ENCODE peak calls at places on chromosomes 3 and 15, in five cellular contexts. One of them, this sample, is unnamed.

GRCh38 chr3:123695152-123695551 is 110.3 kb upstream of the HACD2 start:
- DNase-seq in hippocampal formation: no peak
- DNase-seq in heart left ventricle: no peak
- DNase-seq in HuH-7.5: peak; percentile 68
- DNase-seq in substantia nigra: no peak
- DNase-seq in this sample: no peak

GRCh38 chr3:172203522-172204258 is 164.3 kb downstream of the FNDC3B start:
- DNase-seq in substantia nigra: peak; percentile 13
- DNase-seq in hippocampal formation: peak; percentile 93
- DNase-seq in heart left ventricle: no peak
- DNase-seq in HuH-7.5: peak; percentile 63
- DNase-seq in this sample: no peak

GRCh38 chr3:192419312-192419711 is 308.0 kb downstream of the FGF12 start:
- DNase-seq in heart left ventricle: no peak
- DNase-seq in substantia nigra: no peak
- DNase-seq in HuH-7.5: no peak
- DNase-seq in hippocampal formation: no peak
- DNase-seq in this sample: no peak

GRCh38 chr3:47661121-47661752 is 82.6 kb upstream of the CSPG5 start:
- DNase-seq in hippocampal formation: no peak
- DNase-seq in substantia nigra: no peak
- DNase-seq in HuH-7.5: no peak
- DNase-seq in heart left ventricle: peak; percentile 33
- DNase-seq in this sample: no peak

GRCh38 chr3:108180214-108180613 is 42.0 kb downstream of the IFT57 start:
- DNase-seq in heart left ventricle: no peak
- DNase-seq in HuH-7.5: no peak
- DNase-seq in hippocampal formation: no peak
- DNase-seq in substantia nigra: no peak
- DNase-seq in this sample: no peak

GRCh38 chr15:63712828-63713520 is 115.8 kb downstream of the FBXL22 start:
- DNase-seq in hippocampal formation: no peak
- DNase-seq in heart left ventricle: no peak
- DNase-seq in substantia nigra: no peak
- DNase-seq in HuH-7.5: no peak
- DNase-seq in this sample: no peak

GRCh38 chr3:113662824-113663223 is 33.6 kb downstream of the USF3 start:
- DNase-seq in HuH-7.5: no peak
- DNase-seq in heart left ventricle: no peak
- DNase-seq in hippocampal formation: no peak
- DNase-seq in substantia nigra: no peak
- DNase-seq in this sample: no peak

GRCh38 chr3:185939721-185940120 is 1.9 kb upstream of the TRA2B start:
- DNase-seq in substantia nigra: no peak
- DNase-seq in hippocampal formation: no peak
- DNase-seq in heart left ventricle: no peak
- DNase-seq in HuH-7.5: no peak
- DNase-seq in this sample: no peak

GRCh38 chr15:42808921-42809320 is 72.0 kb upstream of the CDAN1 start:
- DNase-seq in heart left ventricle: no peak
- DNase-seq in substantia nigra: no peak
- DNase-seq in hippocampal formation: no peak
- DNase-seq in HuH-7.5: no peak
- DNase-seq in this sample: no peak

GRCh38 chr15:58475573-58476524 is 44.1 kb downstream of the LIPC start:
- DNase-seq in hippocampal formation: peak; percentile 42
- DNase-seq in HuH-7.5: no peak
- DNase-seq in substantia nigra: no peak
- DNase-seq in heart left ventricle: peak; percentile 40
- DNase-seq in this sample: no peak

GRCh38 chr3:188294823-188295487 is 141.0 kb downstream of the LPP start:
- DNase-seq in HuH-7.5: no peak
- DNase-seq in substantia nigra: no peak
- DNase-seq in hippocampal formation: peak; percentile 64
- DNase-seq in heart left ventricle: peak; percentile 52
- DNase-seq in this sample: no peak

GRCh38 chr15:65862682-65863081 is 6.6 kb upstream of the RAB11A start:
- DNase-seq in hippocampal formation: no peak
- DNase-seq in HuH-7.5: peak; percentile 57
- DNase-seq in heart left ventricle: peak; percentile 61
- DNase-seq in substantia nigra: no peak
- DNase-seq in this sample: no peak

GRCh38 chr3:128203171-128203570 is 49.9 kb downstream of the EEFSEC start:
- DNase-seq in HuH-7.5: no peak
- DNase-seq in heart left ventricle: no peak
- DNase-seq in hippocampal formation: no peak
- DNase-seq in substantia nigra: no peak
- DNase-seq in this sample: no peak

GRCh38 chr3:57007513-57008415 is 52.7 kb upstream of the SPATA12 start:
- DNase-seq in hippocampal formation: no peak
- DNase-seq in substantia nigra: no peak
- DNase-seq in heart left ventricle: peak; percentile 75
- DNase-seq in HuH-7.5: no peak
- DNase-seq in this sample: peak; percentile 46

GRCh38 chr15:72112111-72112510 is 5.8 kb downstream of the MYO9A start:
- DNase-seq in substantia nigra: no peak
- DNase-seq in HuH-7.5: no peak
- DNase-seq in heart left ventricle: no peak
- DNase-seq in hippocampal formation: no peak
- DNase-seq in this sample: no peak

GRCh38 chr15:101107625-101108457 is 144.0 kb downstream of the CHSY1 start:
- DNase-seq in substantia nigra: no peak
- DNase-seq in hippocampal formation: no peak
- DNase-seq in heart left ventricle: no peak
- DNase-seq in HuH-7.5: no peak
- DNase-seq in this sample: no peak

GRCh38 chr15:58038426-58039106 is 26.9 kb downstream of the ALDH1A2 start:
- DNase-seq in hippocampal formation: no peak
- DNase-seq in heart left ventricle: no peak
- DNase-seq in substantia nigra: no peak
- DNase-seq in HuH-7.5: no peak
- DNase-seq in this sample: no peak